ENCODE peak calls at places on chromosomes 16 and 17, in five cellular contexts. F, P, H, I and M are unnamed samples.

GRCh38 chr17:28055546-28056275 is 13.2 kb downstream of the NLK start:
- DNase-seq in I (no peak), P (no peak), F (no peak), H (no peak), M (no peak)

GRCh38 chr16:2752850-2753522 is 548 bp downstream of the SRRM2 start:
- DNase-seq in F (peak), I (peak), P (peak), H (peak), M (peak)

GRCh38 chr17:16882243-16882925 is 89.5 kb downstream of the TNFRSF13B start:
- DNase-seq in F (no peak), H (no peak), I (no peak), P (no peak), M (no peak)

GRCh38 chr17:79182176-79183160 is 107.8 kb downstream of the ENGASE start:
- DNase-seq in H (no peak), F (no peak), P (no peak), I (no peak), M (no peak)

GRCh38 chr17:17547210-17547764 is 44.2 kb downstream of the PEMT start:
- DNase-seq in P (no peak), H (no peak), I (no peak), F (no peak), M (no peak)

GRCh38 chr16:48676836-48677235 is 66.9 kb upstream of the N4BP1 start:
- DNase-seq in H (no peak), I (no peak), P (no peak), F (no peak), M (no peak)

GRCh38 chr17:33745047-33745783 is 452.1 kb upstream of the ASIC2 start:
- DNase-seq in P (no peak), F (peak), H (no peak), I (no peak), M (no peak)

GRCh38 chr16:86044881-86045600 is 146.1 kb downstream of the IRF8 start:
- DNase-seq in P (peak), H (no peak), F (no peak), I (peak), M (no peak)

GRCh38 chr16:85316321-85316919 is 204.1 kb upstream of the CIBAR2 start:
- DNase-seq in P (peak), H (peak), I (no peak), F (peak), M (no peak)

GRCh38 chr17:28328325-28328724 is 6.9 kb downstream of the IFT20 start:
- DNase-seq in F (no peak), P (peak), I (peak), H (no peak), M (no peak)

GRCh38 chr17:33375086-33375485 is 82.0 kb upstream of the ASIC2 start:
- DNase-seq in P (no peak), F (no peak), I (no peak), H (no peak), M (no peak)

GRCh38 chr16:54521327-54521726 is 234.7 kb upstream of the IRX3 start:
- DNase-seq in H (no peak), P (no peak), I (no peak), F (no peak), M (no peak)

GRCh38 chr17:61647044-61647443 is 56.0 kb upstream of the NACA2 start:
- DNase-seq in H (no peak), I (no peak), P (no peak), F (no peak), M (no peak)

GRCh38 chr16:66634527-66635196 is 30.2 kb downstream of the CMTM3 start:
- DNase-seq in F (no peak), I (no peak), H (no peak), P (no peak), M (no peak)

GRCh38 chr16:69270395-69270794 is 40.8 kb upstream of the VPS4A start:
- DNase-seq in I (no peak), F (no peak), P (no peak), H (no peak), M (no peak)

GRCh38 chr16:70638814-70639792 is 7.3 kb upstream of the IL34 start:
- DNase-seq in I (peak), H (no peak), P (no peak), F (no peak), M (no peak)
- TF ChIP-seq POLR2AphosphoS5 in I (peak), H (no peak), P (peak), F (no peak), M (no peak)

GRCh38 chr17:80262291-80262690 is 1.6 kb downstream of the RNF213 start:
- DNase-seq in I (no peak), H (no peak), P (no peak), F (no peak), M (no peak)
- H3K4me3 ChIP-seq in I (peak), H (no peak), P (peak), F (peak), M (peak)

DNA sequence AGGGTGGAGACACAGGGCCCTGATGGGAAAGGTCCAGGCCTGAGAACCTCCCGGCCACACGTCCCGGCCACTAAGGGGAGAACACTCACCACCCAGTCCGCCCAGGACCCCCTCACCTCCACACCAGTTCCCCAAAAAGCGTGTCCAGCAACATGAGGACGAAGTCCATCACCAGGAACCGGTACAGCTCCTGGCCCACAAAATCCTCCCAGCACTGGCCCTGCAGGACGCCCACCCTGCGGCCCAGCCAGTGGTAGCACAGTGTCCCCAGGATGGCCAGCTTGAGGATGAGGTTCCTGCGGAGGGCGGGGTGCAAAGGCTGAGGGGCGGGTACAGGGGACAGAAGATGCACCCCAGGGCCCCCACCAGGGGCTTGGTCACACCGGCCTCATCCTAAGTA is 8.0 kb downstream of the TMC6 start:
- DNase-seq in F (no peak), I (no peak), H (no peak), P (no peak), M (no peak)
- TF ChIP-seq POLR2A in F (no peak), I (no peak), H (no peak), P (no peak), M (no peak)

GRCh38 chr16:30766206-30766921 is 4.2 kb downstream of the RNF40 start:
- DNase-seq in F (no peak), H (no peak), I (no peak), P (no peak), M (no peak)
- TF ChIP-seq POLR2AphosphoS5 in F (no peak), H (no peak), I (no peak), P (no peak), M (no peak)

DNA sequence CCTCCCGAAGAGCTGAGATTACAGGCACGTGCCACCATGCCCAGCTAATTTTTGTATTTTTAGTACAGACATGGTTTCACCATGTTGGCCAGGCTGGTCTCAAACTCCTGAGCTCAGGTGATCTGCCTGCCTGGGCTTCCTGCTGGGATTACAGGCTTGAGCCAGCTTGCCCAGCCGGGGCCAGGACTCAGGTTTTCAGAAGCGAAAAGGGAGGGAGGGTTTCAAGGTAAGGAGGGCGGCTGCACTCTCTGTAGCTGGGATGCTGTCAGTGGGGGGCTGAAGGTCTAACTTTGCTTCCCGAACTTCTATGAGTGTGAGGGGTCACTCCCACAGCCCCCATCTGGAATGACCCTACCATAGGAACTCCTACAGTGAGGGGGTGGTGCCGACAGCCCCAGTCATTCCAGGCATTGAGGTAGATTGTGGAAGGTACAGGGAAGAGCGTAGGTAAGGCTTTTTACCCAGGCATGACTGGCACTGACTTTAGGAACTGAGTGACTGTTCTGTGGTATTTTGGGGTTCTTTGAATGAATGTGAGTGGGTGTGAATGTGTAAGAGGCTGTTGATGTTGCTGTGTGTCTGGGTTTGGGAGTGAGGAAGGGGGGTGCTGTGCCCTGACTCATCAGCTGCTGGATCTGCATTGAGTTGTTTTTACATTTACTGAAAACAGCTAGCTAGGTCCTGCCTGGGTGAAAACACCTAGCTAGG is 3.8 kb upstream of the C1QL1 start:
- DNase-seq in P (no peak), I (no peak), F (no peak), H (no peak), M (no peak)
- H3K4me3 ChIP-seq in P (no peak), I (no peak), F (no peak), H (no peak), M (no peak)